ENCODE peak calls at places on chromosome 15, in ten cellular contexts. One of them, this sample, is unnamed.

GRCh38 chr15:48373855-48374421 is 42.7 kb downstream of the DUT start:
- DNase-seq in CD4-positive, alpha-beta memory T cell: no peak
- DNase-seq in myocyte: no peak
- DNase-seq in MV-4-11: peak; percentile 74
- DNase-seq in M059J: peak; percentile 87
- DNase-seq in nephron progenitor cell: no peak
- DNase-seq in suprapubic skin: no peak
- DNase-seq in posterior cingulate gyrus: no peak
- DNase-seq in left ventricle myocardium inferior: peak; percentile 23
- DNase-seq in activated CD4-positive, alpha-beta T cell treated with anti-CD3 and anti-CD28 coated beads for 36 hours: no peak
- DNase-seq in this sample: no peak

GRCh38 chr15:41981373-41982132 is 9.2 kb upstream of the EHD4 start:
- DNase-seq in CD4-positive, alpha-beta memory T cell: no peak
- DNase-seq in myocyte: no peak
- DNase-seq in MV-4-11: no peak
- DNase-seq in M059J: no peak
- DNase-seq in nephron progenitor cell: no peak
- DNase-seq in suprapubic skin: peak; percentile 45
- DNase-seq in posterior cingulate gyrus: no peak
- DNase-seq in left ventricle myocardium inferior: no peak
- DNase-seq in activated CD4-positive, alpha-beta T cell treated with anti-CD3 and anti-CD28 coated beads for 36 hours: peak; percentile 1
- DNase-seq in this sample: no peak

GRCh38 chr15:54082836-54083492 is 104.7 kb downstream of the UNC13C start:
- DNase-seq in CD4-positive, alpha-beta memory T cell: no peak
- DNase-seq in myocyte: peak; percentile 17
- DNase-seq in MV-4-11: no peak
- DNase-seq in M059J: no peak
- DNase-seq in nephron progenitor cell: peak; percentile 41
- DNase-seq in suprapubic skin: no peak
- DNase-seq in posterior cingulate gyrus: no peak
- DNase-seq in left ventricle myocardium inferior: no peak
- DNase-seq in activated CD4-positive, alpha-beta T cell treated with anti-CD3 and anti-CD28 coated beads for 36 hours: peak; percentile 20
- DNase-seq in this sample: peak; percentile 19

GRCh38 chr15:35289029-35289617 is 204.0 kb upstream of the NANOGP8 start:
- DNase-seq in CD4-positive, alpha-beta memory T cell: peak; percentile 0
- DNase-seq in myocyte: peak; percentile 62
- DNase-seq in MV-4-11: peak; percentile 15
- DNase-seq in M059J: peak; percentile 58
- DNase-seq in nephron progenitor cell: peak; percentile 25
- DNase-seq in suprapubic skin: no peak
- DNase-seq in posterior cingulate gyrus: no peak
- DNase-seq in left ventricle myocardium inferior: no peak
- DNase-seq in activated CD4-positive, alpha-beta T cell treated with anti-CD3 and anti-CD28 coated beads for 36 hours: no peak
- DNase-seq in this sample: peak; percentile 12

GRCh38 chr15:36156855-36157521 is 422.4 kb upstream of the CDIN1 start:
- DNase-seq in CD4-positive, alpha-beta memory T cell: no peak
- DNase-seq in myocyte: peak; percentile 13
- DNase-seq in MV-4-11: no peak
- DNase-seq in M059J: peak; percentile 4
- DNase-seq in nephron progenitor cell: no peak
- DNase-seq in suprapubic skin: no peak
- DNase-seq in posterior cingulate gyrus: no peak
- DNase-seq in left ventricle myocardium inferior: peak; percentile 45
- DNase-seq in activated CD4-positive, alpha-beta T cell treated with anti-CD3 and anti-CD28 coated beads for 36 hours: no peak
- DNase-seq in this sample: no peak

GRCh38 chr15:58398643-58399042 is 33.1 kb upstream of the LIPC start:
- DNase-seq in CD4-positive, alpha-beta memory T cell: no peak
- DNase-seq in myocyte: no peak
- DNase-seq in MV-4-11: no peak
- DNase-seq in M059J: no peak
- DNase-seq in nephron progenitor cell: no peak
- DNase-seq in suprapubic skin: no peak
- DNase-seq in posterior cingulate gyrus: no peak
- DNase-seq in left ventricle myocardium inferior: no peak
- DNase-seq in activated CD4-positive, alpha-beta T cell treated with anti-CD3 and anti-CD28 coated beads for 36 hours: no peak
- DNase-seq in this sample: no peak

GRCh38 chr15:89665449-89666146 is 10.3 kb upstream of the KIF7 start:
- DNase-seq in CD4-positive, alpha-beta memory T cell: no peak
- DNase-seq in myocyte: peak; percentile 71
- DNase-seq in MV-4-11: no peak
- DNase-seq in M059J: peak; percentile 34
- DNase-seq in nephron progenitor cell: peak; percentile 83
- DNase-seq in suprapubic skin: no peak
- DNase-seq in posterior cingulate gyrus: no peak
- DNase-seq in left ventricle myocardium inferior: peak; percentile 70
- DNase-seq in activated CD4-positive, alpha-beta T cell treated with anti-CD3 and anti-CD28 coated beads for 36 hours: peak; percentile 36
- DNase-seq in this sample: peak; percentile 56

GRCh38 chr15:68313501-68314390 is 36.2 kb downstream of the FEM1B start:
- DNase-seq in CD4-positive, alpha-beta memory T cell: no peak
- DNase-seq in myocyte: no peak
- DNase-seq in MV-4-11: no peak
- DNase-seq in M059J: no peak
- DNase-seq in nephron progenitor cell: no peak
- DNase-seq in suprapubic skin: peak; percentile 58
- DNase-seq in posterior cingulate gyrus: no peak
- DNase-seq in left ventricle myocardium inferior: no peak
- DNase-seq in activated CD4-positive, alpha-beta T cell treated with anti-CD3 and anti-CD28 coated beads for 36 hours: peak; percentile 2
- DNase-seq in this sample: no peak

GRCh38 chr15:93209690-93210425 is 120.8 kb upstream of the RGMA start:
- DNase-seq in CD4-positive, alpha-beta memory T cell: no peak
- DNase-seq in myocyte: no peak
- DNase-seq in MV-4-11: no peak
- DNase-seq in M059J: no peak
- DNase-seq in nephron progenitor cell: no peak
- DNase-seq in suprapubic skin: no peak
- DNase-seq in posterior cingulate gyrus: no peak
- DNase-seq in left ventricle myocardium inferior: no peak
- DNase-seq in activated CD4-positive, alpha-beta T cell treated with anti-CD3 and anti-CD28 coated beads for 36 hours: no peak
- DNase-seq in this sample: no peak

GRCh38 chr15:24752354-24752753 is 76.8 kb downstream of the NPAP1 start:
- DNase-seq in CD4-positive, alpha-beta memory T cell: no peak
- DNase-seq in myocyte: no peak
- DNase-seq in MV-4-11: no peak
- DNase-seq in M059J: no peak
- DNase-seq in nephron progenitor cell: peak; percentile 26
- DNase-seq in suprapubic skin: no peak
- DNase-seq in posterior cingulate gyrus: no peak
- DNase-seq in left ventricle myocardium inferior: no peak
- DNase-seq in activated CD4-positive, alpha-beta T cell treated with anti-CD3 and anti-CD28 coated beads for 36 hours: no peak
- DNase-seq in this sample: no peak

GRCh38 chr15:80942266-80942665 is 47.4 kb downstream of the MESD start:
- DNase-seq in CD4-positive, alpha-beta memory T cell: no peak
- DNase-seq in myocyte: no peak
- DNase-seq in MV-4-11: no peak
- DNase-seq in M059J: no peak
- DNase-seq in nephron progenitor cell: no peak
- DNase-seq in suprapubic skin: peak; percentile 45
- DNase-seq in posterior cingulate gyrus: no peak
- DNase-seq in left ventricle myocardium inferior: no peak
- DNase-seq in activated CD4-positive, alpha-beta T cell treated with anti-CD3 and anti-CD28 coated beads for 36 hours: no peak
- DNase-seq in this sample: no peak

GRCh38 chr15:47513496-47513895 is 203.8 kb upstream of the SEMA6D start:
- DNase-seq in CD4-positive, alpha-beta memory T cell: no peak
- DNase-seq in myocyte: no peak
- DNase-seq in MV-4-11: no peak
- DNase-seq in M059J: no peak
- DNase-seq in nephron progenitor cell: no peak
- DNase-seq in suprapubic skin: no peak
- DNase-seq in posterior cingulate gyrus: no peak
- DNase-seq in left ventricle myocardium inferior: no peak
- DNase-seq in activated CD4-positive, alpha-beta T cell treated with anti-CD3 and anti-CD28 coated beads for 36 hours: no peak
- DNase-seq in this sample: no peak